ENCODE peak calls at places on chromosomes 2 and 18, in six cellular contexts. One of them, this sample, is unnamed.
A peak's percentile ranks its signal among the peaks of the same experiment; 100 is the strongest.

GRCh38 chr2:29207352-29207751 is 92.1 kb downstream of the CLIP4 start:
- DNase-seq in hepatocyte: no peak
- DNase-seq in dorsolateral prefrontal cortex: no peak
- DNase-seq in fibroblast of pulmonary artery: no peak
- DNase-seq in upper lobe of right lung: no peak
- DNase-seq in left ventricle myocardium inferior: no peak
- DNase-seq in this sample: no peak

GRCh38 chr2:241052677-241053360 is 49.3 kb downstream of the MTERF4 start:
- DNase-seq in hepatocyte: no peak
- DNase-seq in dorsolateral prefrontal cortex: peak; percentile 21
- DNase-seq in fibroblast of pulmonary artery: no peak
- DNase-seq in upper lobe of right lung: no peak
- DNase-seq in left ventricle myocardium inferior: no peak
- DNase-seq in this sample: no peak

GRCh38 chr18:24609249-24609648 is 148.8 kb downstream of the HRH4 start:
- DNase-seq in hepatocyte: no peak
- DNase-seq in dorsolateral prefrontal cortex: no peak
- DNase-seq in fibroblast of pulmonary artery: no peak
- DNase-seq in upper lobe of right lung: no peak
- DNase-seq in left ventricle myocardium inferior: no peak
- DNase-seq in this sample: no peak

GRCh38 chr2:97982621-97983020 is 13.1 kb downstream of the TMEM131 start:
- DNase-seq in hepatocyte: no peak
- DNase-seq in dorsolateral prefrontal cortex: no peak
- DNase-seq in fibroblast of pulmonary artery: no peak
- DNase-seq in upper lobe of right lung: no peak
- DNase-seq in left ventricle myocardium inferior: no peak
- DNase-seq in this sample: no peak

GRCh38 chr18:34223164-34223892 is 1.4 kb downstream of the NOL4 start:
- DNase-seq in hepatocyte: peak; percentile 13
- DNase-seq in dorsolateral prefrontal cortex: no peak
- DNase-seq in fibroblast of pulmonary artery: no peak
- DNase-seq in upper lobe of right lung: no peak
- DNase-seq in left ventricle myocardium inferior: no peak
- DNase-seq in this sample: no peak

GRCh38 chr2:6863792-6864191 is 1.9 kb downstream of the CMPK2 start:
- DNase-seq in hepatocyte: no peak
- DNase-seq in dorsolateral prefrontal cortex: no peak
- DNase-seq in fibroblast of pulmonary artery: no peak
- DNase-seq in upper lobe of right lung: no peak
- DNase-seq in left ventricle myocardium inferior: peak; percentile 33
- DNase-seq in this sample: no peak

GRCh38 chr18:27922780-27923179 is 254.2 kb downstream of the CDH2 start:
- DNase-seq in hepatocyte: no peak
- DNase-seq in dorsolateral prefrontal cortex: no peak
- DNase-seq in fibroblast of pulmonary artery: no peak
- DNase-seq in upper lobe of right lung: no peak
- DNase-seq in left ventricle myocardium inferior: no peak
- DNase-seq in this sample: no peak

GRCh38 chr2:191593622-191594416 is 84.1 kb upstream of the NABP1 start:
- DNase-seq in hepatocyte: no peak
- DNase-seq in dorsolateral prefrontal cortex: no peak
- DNase-seq in fibroblast of pulmonary artery: peak; percentile 39
- DNase-seq in upper lobe of right lung: no peak
- DNase-seq in left ventricle myocardium inferior: no peak
- DNase-seq in this sample: no peak

GRCh38 chr2:219171231-219171651 is 1.4 kb upstream of the SLC23A3 start:
- DNase-seq in hepatocyte: peak; percentile 68
- DNase-seq in dorsolateral prefrontal cortex: no peak
- DNase-seq in fibroblast of pulmonary artery: peak; percentile 89
- DNase-seq in upper lobe of right lung: no peak
- DNase-seq in left ventricle myocardium inferior: peak; percentile 29
- DNase-seq in this sample: peak; percentile 35

GRCh38 chr2:180647206-180647605 is 333.2 kb upstream of the UBE2E3 start:
- DNase-seq in hepatocyte: no peak
- DNase-seq in dorsolateral prefrontal cortex: no peak
- DNase-seq in fibroblast of pulmonary artery: no peak
- DNase-seq in upper lobe of right lung: no peak
- DNase-seq in left ventricle myocardium inferior: no peak
- DNase-seq in this sample: no peak

GRCh38 chr2:21333249-21333648 is 209.5 kb downstream of the TDRD15 start:
- DNase-seq in hepatocyte: no peak
- DNase-seq in dorsolateral prefrontal cortex: no peak
- DNase-seq in fibroblast of pulmonary artery: no peak
- DNase-seq in upper lobe of right lung: no peak
- DNase-seq in left ventricle myocardium inferior: no peak
- DNase-seq in this sample: no peak

GRCh38 chr2:50401772-50402653 is 629.9 kb downstream of the NRXN1 start:
- DNase-seq in hepatocyte: peak; percentile 72
- DNase-seq in dorsolateral prefrontal cortex: no peak
- DNase-seq in fibroblast of pulmonary artery: peak; percentile 78
- DNase-seq in upper lobe of right lung: no peak
- DNase-seq in left ventricle myocardium inferior: no peak
- DNase-seq in this sample: peak; percentile 74

GRCh38 chr2:108983610-108984009 is 5.4 kb downstream of the EDAR start:
- DNase-seq in hepatocyte: no peak
- DNase-seq in dorsolateral prefrontal cortex: no peak
- DNase-seq in fibroblast of pulmonary artery: no peak
- DNase-seq in upper lobe of right lung: no peak
- DNase-seq in left ventricle myocardium inferior: no peak
- DNase-seq in this sample: no peak

GRCh38 chr2:5555636-5556035 is 136.5 kb upstream of the SOX11 start:
- DNase-seq in hepatocyte: no peak
- DNase-seq in dorsolateral prefrontal cortex: no peak
- DNase-seq in fibroblast of pulmonary artery: no peak
- DNase-seq in upper lobe of right lung: no peak
- DNase-seq in left ventricle myocardium inferior: no peak
- DNase-seq in this sample: no peak

GRCh38 chr2:70551156-70551555 is 2.5 kb downstream of the TGFA start:
- DNase-seq in hepatocyte: no peak
- DNase-seq in dorsolateral prefrontal cortex: no peak
- DNase-seq in fibroblast of pulmonary artery: no peak
- DNase-seq in upper lobe of right lung: no peak
- DNase-seq in left ventricle myocardium inferior: no peak
- DNase-seq in this sample: no peak

GRCh38 chr18:57015036-57015805 is 131.7 kb upstream of the BOD1L2 start:
- DNase-seq in hepatocyte: no peak
- DNase-seq in dorsolateral prefrontal cortex: no peak
- DNase-seq in fibroblast of pulmonary artery: no peak
- DNase-seq in upper lobe of right lung: no peak
- DNase-seq in left ventricle myocardium inferior: no peak
- DNase-seq in this sample: no peak

GRCh38 chr2:74863802-74864248 is 29.9 kb downstream of the HK2 start:
- DNase-seq in hepatocyte: peak; percentile 43
- DNase-seq in dorsolateral prefrontal cortex: no peak
- DNase-seq in fibroblast of pulmonary artery: no peak
- DNase-seq in upper lobe of right lung: peak; percentile 36
- DNase-seq in left ventricle myocardium inferior: no peak
- DNase-seq in this sample: no peak

GRCh38 chr2:38213619-38214018 is 137.7 kb upstream of the CYP1B1 start:
- DNase-seq in hepatocyte: no peak
- DNase-seq in dorsolateral prefrontal cortex: no peak
- DNase-seq in fibroblast of pulmonary artery: peak; percentile 31
- DNase-seq in upper lobe of right lung: no peak
- DNase-seq in left ventricle myocardium inferior: no peak
- DNase-seq in this sample: no peak

GRCh38 chr2:178865537-178865936 is 58.3 kb upstream of the TTN start:
- DNase-seq in hepatocyte: no peak
- DNase-seq in dorsolateral prefrontal cortex: peak; percentile 47
- DNase-seq in fibroblast of pulmonary artery: peak; percentile 60
- DNase-seq in upper lobe of right lung: no peak
- DNase-seq in left ventricle myocardium inferior: no peak
- DNase-seq in this sample: no peak

GRCh38 chr2:57444731-57445414 is 601.7 kb upstream of the VRK2 start:
- DNase-seq in hepatocyte: no peak
- DNase-seq in dorsolateral prefrontal cortex: no peak
- DNase-seq in fibroblast of pulmonary artery: no peak
- DNase-seq in upper lobe of right lung: no peak
- DNase-seq in left ventricle myocardium inferior: no peak
- DNase-seq in this sample: no peak

GRCh38 chr2:210558708-210559107 is 2.3 kb downstream of the CPS1 start:
- DNase-seq in hepatocyte: no peak
- DNase-seq in dorsolateral prefrontal cortex: no peak
- DNase-seq in fibroblast of pulmonary artery: peak; percentile 74
- DNase-seq in upper lobe of right lung: no peak
- DNase-seq in left ventricle myocardium inferior: no peak
- DNase-seq in this sample: no peak

GRCh38 chr2:148237911-148238310 is 217.0 kb downstream of the MBD5 start:
- DNase-seq in hepatocyte: no peak
- DNase-seq in dorsolateral prefrontal cortex: no peak
- DNase-seq in fibroblast of pulmonary artery: no peak
- DNase-seq in upper lobe of right lung: no peak
- DNase-seq in left ventricle myocardium inferior: no peak
- DNase-seq in this sample: no peak

GRCh38 chr2:218010116-218010837 is 7.5 kb upstream of the TNS1 start:
- DNase-seq in hepatocyte: peak; percentile 76
- DNase-seq in dorsolateral prefrontal cortex: no peak
- DNase-seq in fibroblast of pulmonary artery: peak; percentile 43
- DNase-seq in upper lobe of right lung: peak; percentile 76
- DNase-seq in left ventricle myocardium inferior: peak; percentile 54
- DNase-seq in this sample: peak; percentile 38
- TF ChIP-seq CTCF in hepatocyte: peak; percentile 55
- TF ChIP-seq CTCF in dorsolateral prefrontal cortex: peak; percentile 43
- TF ChIP-seq CTCF in fibroblast of pulmonary artery: peak; percentile 42
- TF ChIP-seq CTCF in upper lobe of right lung: peak; percentile 58
- TF ChIP-seq CTCF in left ventricle myocardium inferior: peak; percentile 71
- TF ChIP-seq CTCF in this sample: peak; percentile 57

DNA sequence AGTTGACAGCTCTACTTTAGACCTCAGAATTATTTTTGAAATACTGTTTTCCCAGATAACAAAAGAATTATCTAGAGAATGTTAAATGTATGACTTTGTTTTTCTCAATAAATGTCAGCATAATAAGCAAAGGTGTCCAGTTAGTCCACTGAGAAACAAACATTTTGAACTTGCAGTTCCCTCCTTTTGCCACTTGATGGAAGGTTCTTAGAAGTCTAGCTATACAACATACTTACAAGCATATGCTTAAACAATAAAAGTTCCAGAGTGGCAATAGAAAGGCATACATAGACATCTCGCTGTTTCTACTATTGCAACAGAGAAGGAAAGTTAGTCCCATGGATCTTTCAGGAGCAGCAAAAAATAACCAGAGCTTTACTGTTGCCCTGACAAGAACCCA is 11.8 kb downstream of the NDUFA10 start:
- DNase-seq in hepatocyte: peak; percentile 4
- DNase-seq in dorsolateral prefrontal cortex: no peak
- DNase-seq in fibroblast of pulmonary artery: peak; percentile 36
- DNase-seq in upper lobe of right lung: no peak
- DNase-seq in left ventricle myocardium inferior: no peak
- DNase-seq in this sample: no peak
- TF ChIP-seq CTCF in hepatocyte: peak; percentile 14
- TF ChIP-seq CTCF in dorsolateral prefrontal cortex: peak; percentile 21
- TF ChIP-seq CTCF in fibroblast of pulmonary artery: peak; percentile 42
- TF ChIP-seq CTCF in upper lobe of right lung: peak; percentile 9
- TF ChIP-seq CTCF in left ventricle myocardium inferior: no peak
- TF ChIP-seq CTCF in this sample: peak; percentile 43

DNA sequence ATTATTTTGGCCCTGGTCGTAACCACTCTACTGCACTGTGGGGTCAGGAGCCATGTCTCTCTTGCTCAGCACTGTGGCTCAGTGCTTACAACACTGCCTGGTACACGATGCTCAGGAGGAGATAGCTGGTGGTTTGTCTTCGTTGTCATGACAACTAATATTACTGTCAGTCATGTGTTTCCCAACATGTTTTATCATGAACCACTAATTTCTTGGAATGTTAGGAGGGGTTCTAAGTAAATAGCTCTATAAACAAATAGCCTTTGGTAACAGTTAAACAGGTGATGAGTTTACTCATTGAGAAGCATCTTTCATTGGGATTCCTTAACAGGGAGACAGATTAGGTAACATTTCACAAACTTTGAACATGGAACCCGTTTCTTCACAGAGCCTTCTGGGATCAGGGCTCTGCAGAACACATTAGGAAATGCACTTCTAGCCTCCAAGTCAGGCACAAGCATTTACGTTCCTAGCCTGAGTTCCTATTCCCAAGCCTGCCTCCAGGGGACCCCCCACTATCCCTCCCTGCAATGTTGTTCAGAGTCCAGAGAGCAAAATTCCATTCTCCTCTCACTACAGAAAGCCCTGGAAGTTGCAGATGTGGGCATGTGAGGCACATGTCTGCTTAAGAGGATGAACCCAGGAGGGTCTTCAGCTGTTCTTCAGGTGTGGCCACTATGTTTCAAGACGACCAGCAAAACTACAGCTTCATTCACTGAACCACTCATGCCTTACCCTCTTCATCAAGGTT is 6.4 kb upstream of the RBM44 start:
- DNase-seq in hepatocyte: peak; percentile 30
- DNase-seq in dorsolateral prefrontal cortex: no peak
- DNase-seq in fibroblast of pulmonary artery: peak; percentile 35
- DNase-seq in upper lobe of right lung: no peak
- DNase-seq in left ventricle myocardium inferior: no peak
- DNase-seq in this sample: no peak
- TF ChIP-seq CTCF in hepatocyte: no peak
- TF ChIP-seq CTCF in dorsolateral prefrontal cortex: no peak
- TF ChIP-seq CTCF in fibroblast of pulmonary artery: peak; percentile 32
- TF ChIP-seq CTCF in upper lobe of right lung: no peak
- TF ChIP-seq CTCF in left ventricle myocardium inferior: no peak
- TF ChIP-seq CTCF in this sample: peak; percentile 43

DNA sequence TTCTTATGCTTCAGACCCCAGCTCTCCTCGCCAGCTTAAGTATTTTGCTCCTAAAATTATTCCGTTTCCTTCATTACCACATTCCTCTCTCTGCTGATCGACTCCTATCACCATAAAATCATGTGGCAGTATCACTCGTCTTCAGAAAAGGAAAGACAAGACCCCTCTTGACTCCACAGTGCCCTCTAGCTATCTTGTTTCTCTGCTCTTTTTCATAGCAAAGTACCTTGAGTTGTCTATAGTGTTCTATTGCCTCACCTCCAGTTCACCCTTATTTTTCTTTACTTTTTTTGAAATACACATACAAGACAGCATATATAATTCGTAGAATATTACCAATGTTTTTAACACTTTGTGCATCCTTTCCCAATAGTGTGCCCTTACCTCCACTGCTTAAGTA is 273.2 kb upstream of the SIX3 start:
- DNase-seq in hepatocyte: no peak
- DNase-seq in dorsolateral prefrontal cortex: no peak
- DNase-seq in fibroblast of pulmonary artery: no peak
- DNase-seq in upper lobe of right lung: no peak
- DNase-seq in left ventricle myocardium inferior: no peak
- DNase-seq in this sample: no peak
- TF ChIP-seq CTCF in hepatocyte: peak; percentile 9
- TF ChIP-seq CTCF in dorsolateral prefrontal cortex: no peak
- TF ChIP-seq CTCF in fibroblast of pulmonary artery: peak; percentile 36
- TF ChIP-seq CTCF in upper lobe of right lung: no peak
- TF ChIP-seq CTCF in left ventricle myocardium inferior: peak; percentile 24
- TF ChIP-seq CTCF in this sample: no peak

GRCh38 chr18:68676913-68677312 is 38.0 kb downstream of the TMX3 start:
- DNase-seq in hepatocyte: no peak
- DNase-seq in dorsolateral prefrontal cortex: no peak
- DNase-seq in fibroblast of pulmonary artery: peak; percentile 31
- DNase-seq in upper lobe of right lung: no peak
- DNase-seq in left ventricle myocardium inferior: no peak
- DNase-seq in this sample: no peak
- TF ChIP-seq CTCF in hepatocyte: no peak
- TF ChIP-seq CTCF in dorsolateral prefrontal cortex: peak; percentile 45
- TF ChIP-seq CTCF in fibroblast of pulmonary artery: no peak
- TF ChIP-seq CTCF in upper lobe of right lung: no peak
- TF ChIP-seq CTCF in left ventricle myocardium inferior: no peak
- TF ChIP-seq CTCF in this sample: no peak

GRCh38 chr2:154924531-154924930 is 226.0 kb downstream of the KCNJ3 start:
- DNase-seq in hepatocyte: no peak
- DNase-seq in dorsolateral prefrontal cortex: no peak
- DNase-seq in fibroblast of pulmonary artery: no peak
- DNase-seq in upper lobe of right lung: no peak
- DNase-seq in left ventricle myocardium inferior: no peak
- DNase-seq in this sample: no peak
- TF ChIP-seq CTCF in hepatocyte: no peak
- TF ChIP-seq CTCF in dorsolateral prefrontal cortex: no peak
- TF ChIP-seq CTCF in fibroblast of pulmonary artery: no peak
- TF ChIP-seq CTCF in upper lobe of right lung: no peak
- TF ChIP-seq CTCF in left ventricle myocardium inferior: no peak
- TF ChIP-seq CTCF in this sample: no peak

GRCh38 chr2:234257859-234258561 is 207.5 kb downstream of the SPP2 start:
- DNase-seq in hepatocyte: peak; percentile 86
- DNase-seq in dorsolateral prefrontal cortex: peak; percentile 58
- DNase-seq in fibroblast of pulmonary artery: peak; percentile 96
- DNase-seq in upper lobe of right lung: no peak
- DNase-seq in left ventricle myocardium inferior: no peak
- DNase-seq in this sample: no peak
- TF ChIP-seq CTCF in hepatocyte: peak; percentile 64
- TF ChIP-seq CTCF in dorsolateral prefrontal cortex: no peak
- TF ChIP-seq CTCF in fibroblast of pulmonary artery: peak; percentile 85
- TF ChIP-seq CTCF in upper lobe of right lung: peak; percentile 29
- TF ChIP-seq CTCF in left ventricle myocardium inferior: peak; percentile 49
- TF ChIP-seq CTCF in this sample: peak; percentile 64

This sample was measured in neural crest cell.